ENCODE peak calls at places on chromosomes 4 and X, in five cellular contexts. G is transverse colon, O is IMR-90, E is fibroblast of lung, M is tibial nerve. D is an unnamed sample. For H3K4me1, the result is how much of the 10 kb centered on the place peaks cover.

GRCh38 chrX:109049903-109050302 is 313.5 kb upstream of the IRS4 start:
- DNase-seq in G (no peak), O (no peak), E (no peak), M (no peak), D (no peak)

GRCh38 chr4:126851391-126851790 is 781.4 kb upstream of the INTU start:
- DNase-seq in G (no peak), O (peak), E (peak), M (no peak), D (no peak)

GRCh38 chr4:83125738-83126141 is 11.2 kb upstream of the PLAC8 start:
- DNase-seq in G (peak), O (no peak), E (no peak), M (no peak), D (no peak)

GRCh38 chrX:30913556-30913955 is 24.5 kb upstream of the TAB3 start:
- DNase-seq in G (peak), O (no peak), E (no peak), M (no peak), D (no peak)

GRCh38 chrX:72130762-72131231 is 918 bp downstream of the RTL5 start:
- DNase-seq in G (no peak), O (no peak), E (no peak), M (no peak), D (no peak)

GRCh38 chr4:1990348-1990645 is 18.5 kb downstream of the NELFA start:
- DNase-seq in G (no peak), O (no peak), E (no peak), M (no peak), D (no peak)

GRCh38 chrX:72095370-72095769 is 36.3 kb downstream of the RTL5 start:
- DNase-seq in G (no peak), O (no peak), E (no peak), M (no peak), D (no peak)

GRCh38 chr4:152529880-152530279 is 6.0 kb downstream of the FBXW7 start:
- DNase-seq in G (no peak), O (no peak), E (no peak), M (no peak), D (no peak)

GRCh38 chrX:131987252-131987651 is 35.9 kb upstream of the STK26 start:
- DNase-seq in G (no peak), O (no peak), E (no peak), M (no peak), D (no peak)

GRCh38 chrX:63258144-63258543 is 93.0 kb downstream of the SPIN4 start:
- DNase-seq in G (no peak), O (no peak), E (peak), M (no peak), D (no peak)

GRCh38 chrX:91137881-91138280 is 296.8 kb upstream of the PABPC5 start:
- DNase-seq in G (no peak), O (no peak), E (no peak), M (no peak), D (no peak)

GRCh38 chrX:123833387-123833786 is 26.5 kb upstream of the XIAP start:
- DNase-seq in G (peak), O (peak), E (peak), M (no peak), D (no peak)

GRCh38 chrX:2321411-2321810 is 179.4 kb downstream of the DHRSX start:
- DNase-seq in G (no peak), O (no peak), E (no peak), M (no peak), D (no peak)

GRCh38 chr4:113335771-113336170 is 286.3 kb downstream of the ANK2 start:
- DNase-seq in G (no peak), O (no peak), E (no peak), M (no peak), D (no peak)

GRCh38 chr4:75769044-75769443 is 44.7 kb downstream of the USO1 start:
- DNase-seq in G (no peak), O (peak), E (peak), M (no peak), D (no peak)

GRCh38 chr4:109729563-109730293 is at the start of gene PLA2G12A:
- DNase-seq in G (peak), O (peak), E (peak), M (peak), D (peak)

GRCh38 chr4:1992468-1993168 is 16.2 kb downstream of the NELFA start:
- DNase-seq in G (no peak), O (no peak), E (peak), M (no peak), D (no peak)

GRCh38 chr4:2809610-2810180 is 16.8 kb downstream of the SH3BP2 start:
- DNase-seq in G (no peak), O (no peak), E (no peak), M (no peak), D (no peak)

GRCh38 chrX:85243155-85243554 is 424 bp downstream of the SATL1 start:
- DNase-seq in G (no peak), O (no peak), E (peak), M (no peak), D (no peak)

DNA sequence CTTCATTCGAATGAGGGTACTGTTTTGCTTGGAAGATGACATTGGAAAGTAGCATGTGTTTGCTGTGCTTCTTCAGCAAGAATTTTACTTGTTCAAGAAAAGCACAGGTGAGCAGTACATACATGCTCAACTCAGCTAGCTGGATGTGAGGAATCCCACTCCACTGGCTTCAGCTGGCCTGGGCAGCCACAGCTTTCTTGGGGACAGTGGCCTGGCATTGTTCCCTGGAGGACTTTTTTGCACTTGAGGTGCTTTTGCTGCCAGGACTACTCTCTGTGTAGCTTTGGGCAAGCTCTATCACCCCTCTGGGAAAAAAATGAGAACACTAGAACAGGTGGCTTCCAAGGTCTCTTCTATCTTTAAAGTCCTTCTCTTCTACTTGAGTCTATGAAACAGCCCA is 184.3 kb downstream of the LDB2 start:
- DNase-seq in G (no peak), O (no peak), E (no peak), M (no peak), D (no peak)
- H3K4me1 ChIP-seq in G (under half), O (under half), E (under half), M (under half), D (under half)

GRCh38 chr4:147136783-147137182 is 191.1 kb upstream of the TTC29 start:
- DNase-seq in G (no peak), O (no peak), E (no peak), M (no peak), D (no peak)
- H3K27ac ChIP-seq in G (no peak), O (peak), E (no peak), M (no peak), D (peak)

DNA sequence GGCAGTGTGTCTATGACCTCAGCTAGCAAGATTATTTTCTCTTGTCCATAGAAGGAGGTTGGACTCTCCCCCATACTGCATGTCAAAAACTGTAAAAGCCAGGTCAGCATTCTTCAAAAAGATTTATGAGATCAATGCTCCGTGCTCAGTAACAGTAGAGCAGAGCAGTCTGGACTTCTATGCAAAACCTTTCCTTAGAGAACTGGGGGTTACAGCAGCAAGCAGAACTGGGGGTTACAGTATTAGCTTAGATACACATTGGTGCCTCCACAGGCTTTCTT is 63.4 kb upstream of the PGM2 start:
- DNase-seq in G (no peak), O (no peak), E (no peak), M (no peak), D (no peak)
- H3K4me3 ChIP-seq in G (no peak), O (no peak), E (no peak), M (no peak), D (no peak)

DNA sequence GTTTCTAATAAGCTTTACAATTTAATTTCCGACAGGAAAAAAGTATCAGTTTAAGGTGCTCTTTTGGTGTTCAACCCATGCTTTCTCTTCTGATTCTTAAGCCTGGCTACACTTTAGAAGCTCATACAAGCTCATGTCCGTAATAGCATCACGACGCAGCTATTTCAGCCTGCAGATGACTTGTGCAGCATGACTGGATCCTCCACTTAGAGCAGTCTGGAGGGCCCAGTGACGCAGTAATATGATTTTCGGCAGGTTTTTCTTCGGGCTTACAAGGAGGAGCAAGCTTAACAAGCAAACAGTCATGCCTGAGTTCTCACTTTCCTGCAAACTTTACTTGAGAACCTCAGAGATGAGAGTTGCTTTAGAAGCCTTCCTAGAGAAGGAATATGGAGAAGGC is 85.3 kb upstream of the MAML3 start:
- DNase-seq in G (no peak), O (no peak), E (no peak), M (no peak), D (no peak)
- H3K4me1 ChIP-seq in G (under half), O (under half), E (under half), M (under half), D (under half)

DNA sequence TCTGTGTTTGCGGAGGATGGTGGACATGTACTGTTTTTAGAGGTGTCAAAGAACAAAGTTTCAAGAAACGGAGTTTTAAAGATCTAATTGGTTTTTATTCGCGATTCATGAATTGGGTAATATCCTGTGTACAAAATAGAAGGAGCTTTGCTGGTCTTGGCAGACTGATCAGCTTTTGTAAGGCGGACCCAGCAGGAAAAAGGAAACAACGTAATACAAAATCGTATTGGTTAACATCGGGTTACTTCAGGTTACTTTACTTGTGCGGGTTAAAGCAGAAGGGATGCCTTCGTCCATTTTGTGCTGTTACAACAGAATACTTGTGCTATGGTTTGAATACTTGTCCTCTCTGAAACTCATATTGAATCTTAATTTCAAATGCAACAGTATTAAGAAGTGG is 11.4 kb upstream of the NYX start:
- DNase-seq in G (no peak), O (no peak), E (no peak), M (no peak), D (no peak)
- H3K27ac ChIP-seq in G (no peak), O (no peak), E (no peak), M (no peak), D (no peak)

DNA sequence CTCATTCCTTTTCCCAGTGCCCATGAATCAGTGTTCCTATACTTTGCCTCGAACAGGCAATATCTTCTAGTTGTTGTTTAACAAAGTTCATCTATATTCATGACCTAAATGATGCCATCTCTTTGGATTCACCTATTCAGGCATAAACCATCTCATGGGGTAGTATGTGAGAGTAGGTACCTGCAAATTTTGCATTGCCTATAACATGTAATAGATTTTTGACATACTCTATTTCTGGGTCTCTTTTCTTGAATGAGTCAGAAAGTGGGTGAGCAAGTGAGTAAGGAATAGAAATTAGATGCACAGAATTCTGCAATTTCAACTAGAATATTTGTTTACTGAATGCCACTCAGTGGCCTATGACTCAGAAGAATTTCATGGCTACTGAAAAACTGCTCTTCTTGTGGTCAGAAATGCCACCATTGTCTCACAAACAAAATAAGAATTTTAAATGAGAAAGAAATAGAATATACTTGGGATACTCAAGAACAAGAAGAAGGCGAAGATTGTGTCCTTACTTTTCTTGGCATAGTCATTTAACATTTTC is 86.7 kb downstream of the HHIP start:
- DNase-seq in G (no peak), O (peak), E (peak), M (no peak), D (no peak)
- H3K4me3 ChIP-seq in G (no peak), O (no peak), E (no peak), M (no peak), D (no peak)

DNA sequence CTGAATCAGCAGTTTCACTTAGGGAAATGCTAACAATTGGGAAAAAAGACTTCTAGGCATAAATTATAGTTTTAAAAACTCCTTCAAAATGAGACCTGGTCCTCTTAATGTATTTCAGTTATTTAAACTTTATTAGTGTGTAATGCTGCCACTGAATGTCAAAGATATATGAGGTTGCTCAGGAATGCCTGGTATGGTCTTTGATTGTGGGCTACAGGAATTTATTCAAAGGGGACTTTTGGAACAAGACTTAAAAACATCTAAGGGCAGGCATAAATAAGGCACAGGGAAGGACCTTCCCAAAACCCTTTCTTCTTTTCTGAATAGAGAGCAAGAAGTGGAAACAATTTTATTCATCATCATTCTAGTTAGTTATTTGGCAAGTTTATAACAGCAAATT is 439.1 kb downstream of the TLL1 start:
- DNase-seq in G (no peak), O (no peak), E (peak), M (no peak), D (no peak)
- H3K4me1 ChIP-seq in G (under half), O (under half), E (under half), M (under half), D (under half)

DNA sequence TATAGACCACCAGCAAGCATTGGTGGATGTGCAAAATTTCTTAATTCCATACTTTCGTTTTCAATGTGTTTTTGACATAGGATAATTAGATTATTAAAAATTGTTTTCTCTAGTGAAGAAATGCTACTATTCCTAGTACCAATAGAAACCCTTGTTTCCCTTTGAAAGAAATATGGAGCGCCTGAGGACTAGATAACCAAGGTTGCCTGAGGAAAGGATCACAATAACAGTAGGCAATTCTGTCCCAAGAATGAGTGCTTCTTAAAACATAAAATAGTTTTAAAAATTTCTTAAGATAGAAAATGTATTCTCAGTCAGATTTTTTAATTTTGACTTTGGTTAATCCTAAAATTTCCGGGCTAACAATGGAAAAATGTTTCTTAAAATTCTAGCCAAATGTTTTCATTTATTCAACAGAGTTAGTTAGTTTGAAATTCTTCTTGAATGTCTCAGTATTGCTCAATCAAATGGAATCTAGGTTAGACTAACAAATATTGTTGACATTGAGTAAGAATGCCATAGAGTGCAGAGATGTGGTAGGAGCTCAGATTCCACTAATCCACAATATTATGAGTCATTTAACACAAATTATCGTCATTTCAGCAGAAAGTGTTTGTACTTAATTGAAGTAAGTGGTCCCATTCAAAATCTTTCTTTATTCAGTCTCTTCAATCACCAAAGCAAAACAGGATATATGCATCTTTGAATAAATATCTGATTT is 666.0 kb downstream of the GRID2 start:
- DNase-seq in G (no peak), O (peak), E (peak), M (no peak), D (no peak)
- H3K27ac ChIP-seq in G (no peak), O (peak), E (no peak), M (no peak), D (no peak)

GRCh38 chr4:169984203-169984602 is 42.0 kb downstream of the MFAP3L start:
- DNase-seq in G (no peak), O (no peak), E (no peak), M (no peak), D (no peak)

GRCh38 chr4:169987327-169988228 is 38.6 kb downstream of the MFAP3L start:
- DNase-seq in G (no peak), O (no peak), E (no peak), M (no peak), D (no peak)

GRCh38 chr4:169986369-169986768 is 39.8 kb downstream of the MFAP3L start:
- DNase-seq in G (no peak), O (no peak), E (no peak), M (no peak), D (no peak)

GRCh38 chr4:169984745-169985144 is 41.5 kb downstream of the MFAP3L start:
- DNase-seq in G (no peak), O (no peak), E (no peak), M (no peak), D (no peak)

DNA sequence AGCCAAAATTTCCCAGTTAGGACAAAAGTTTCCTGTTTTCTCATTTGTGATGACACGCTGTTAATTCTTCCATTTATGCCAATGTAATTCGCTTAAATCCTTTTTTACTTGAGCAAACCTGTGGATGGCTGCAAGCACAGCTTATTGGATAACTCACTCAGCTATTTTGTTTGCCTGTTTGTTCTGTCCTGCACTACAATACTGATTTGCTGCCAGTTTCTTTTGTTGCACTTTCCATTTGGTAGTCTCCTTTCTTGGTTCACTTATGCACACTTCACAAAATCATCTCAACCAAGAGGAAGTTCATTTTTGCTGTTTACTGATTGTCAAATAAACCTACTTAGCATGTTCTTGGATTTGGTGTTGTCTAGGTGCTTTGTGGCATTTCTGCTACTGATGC is 40.3 kb downstream of the MFAP3L start:
- DNase-seq in G (no peak), O (no peak), E (no peak), M (no peak), D (no peak)
- H3K4me3 ChIP-seq in G (no peak), O (no peak), E (no peak), M (no peak), D (no peak)

D was measured in right atrium auricular region.